ENCODE peak calls at places on chromosomes 6 and 20, in four cellular contexts. S is lower leg skin, O is AG10803, G is cardiac muscle cell. R is an unnamed sample.

GRCh38 chr20:9028419-9028818 is 40.5 kb upstream of the PLCB4 start:
- DNase-seq in O (no peak), G (no peak), S (no peak), R (no peak)

GRCh38 chr20:14916360-14916759 is 578.9 kb upstream of the FLRT3 start:
- DNase-seq in O (no peak), G (no peak), S (no peak), R (no peak)

GRCh38 chr6:20838113-20838512 is 303.9 kb downstream of the CDKAL1 start:
- DNase-seq in G (no peak), S (no peak), O (no peak), R (no peak)

GRCh38 chr6:128000363-128000762 is 99.5 kb upstream of the THEMIS start:
- DNase-seq in S (no peak), G (no peak), O (no peak), R (no peak)

GRCh38 chr20:61218886-61219480 is 33.1 kb upstream of the CDH4 start:
- DNase-seq in O (peak), S (no peak), G (no peak), R (no peak)

GRCh38 chr6:8888468-8888867 is 453.1 kb upstream of the SLC35B3 start:
- DNase-seq in G (no peak), O (no peak), S (no peak), R (no peak)

GRCh38 chr6:157513004-157513603 is 132.1 kb downstream of the ZDHHC14 start:
- DNase-seq in G (no peak), S (no peak), O (no peak), R (no peak)

GRCh38 chr6:42304313-42304712 is 86.7 kb upstream of the MRPS10 start:
- DNase-seq in O (no peak), G (no peak), S (no peak), R (no peak)

GRCh38 chr6:64505312-64505711 is 869.7 kb downstream of the PHF3 start:
- DNase-seq in S (no peak), G (peak), O (no peak), R (no peak)

GRCh38 chr6:39430968-39431523 is 108.5 kb upstream of the KCNK16 start:
- DNase-seq in S (peak), G (peak), O (peak), R (no peak)

GRCh38 chr20:20864346-20865096 is 152.1 kb upstream of the RALGAPA2 start:
- DNase-seq in S (no peak), G (peak), O (peak), R (no peak)
- TF ChIP-seq CTCF in S (no peak), G (no peak), O (peak), R (peak)

GRCh38 chr20:41233976-41234514 is 83.5 kb downstream of the ZHX3 start:
- DNase-seq in O (no peak), S (no peak), G (no peak), R (no peak)
- TF ChIP-seq CTCF in O (no peak), S (no peak), G (no peak), R (no peak)

DNA sequence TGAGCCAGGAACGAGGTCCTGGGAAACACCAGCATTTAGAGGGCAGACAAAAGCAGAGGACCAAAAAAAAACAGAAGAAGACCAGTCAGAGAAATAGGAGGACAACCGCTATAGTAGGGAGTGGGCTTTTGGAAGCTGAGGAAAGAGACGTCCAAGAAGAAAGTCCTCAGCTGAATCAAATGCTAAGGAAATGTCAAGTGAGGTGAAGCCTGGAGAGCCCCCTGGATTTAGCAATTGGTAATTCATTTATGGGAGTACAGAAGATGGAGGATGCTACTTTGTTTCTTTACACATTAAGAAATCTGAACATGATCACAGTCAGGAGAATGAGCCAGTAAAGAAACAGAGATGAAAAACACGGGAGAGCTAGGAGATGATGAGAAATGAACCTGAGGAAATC is 41.1 kb downstream of the LRP11 start:
- DNase-seq in O (no peak), G (no peak), S (no peak), R (no peak)
- TF ChIP-seq CTCF in O (no peak), G (no peak), S (no peak), R (no peak)

DNA sequence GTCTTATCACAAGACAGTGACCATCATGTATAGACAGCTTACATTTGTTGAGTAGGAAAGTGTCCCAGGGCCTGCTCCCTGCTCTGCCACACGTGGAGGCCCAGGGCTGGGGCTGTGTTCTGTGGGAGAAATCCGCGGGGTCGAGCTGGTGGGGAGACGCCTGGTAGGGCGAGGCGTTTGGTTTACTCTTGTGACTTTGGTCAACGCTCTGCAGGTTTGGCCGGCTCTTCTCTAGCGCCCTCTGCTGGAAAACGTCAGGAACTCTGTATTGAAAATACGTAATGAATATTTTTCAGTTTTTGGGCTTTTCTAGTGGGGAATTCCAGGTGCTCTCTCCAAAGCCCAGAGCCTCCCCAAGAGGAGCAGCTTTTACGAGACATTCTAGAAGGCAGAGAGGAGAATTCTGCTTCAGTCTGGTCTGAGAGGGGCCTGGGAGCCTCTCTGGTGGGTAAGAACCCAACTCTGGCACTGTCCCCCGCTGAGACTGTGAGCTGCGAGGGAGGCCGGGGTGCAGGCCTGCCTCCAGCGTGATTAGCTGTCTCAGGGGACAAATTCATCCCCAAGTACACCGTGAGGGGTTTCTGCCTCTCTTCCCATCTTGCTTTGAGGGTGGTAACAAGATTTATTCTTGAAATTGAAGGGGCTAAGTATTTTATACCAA is 112.6 kb upstream of the RALGAPA2 start:
- DNase-seq in O (peak), G (peak), S (no peak), R (no peak)
- TF ChIP-seq CTCF in O (peak), G (peak), S (no peak), R (peak)

DNA sequence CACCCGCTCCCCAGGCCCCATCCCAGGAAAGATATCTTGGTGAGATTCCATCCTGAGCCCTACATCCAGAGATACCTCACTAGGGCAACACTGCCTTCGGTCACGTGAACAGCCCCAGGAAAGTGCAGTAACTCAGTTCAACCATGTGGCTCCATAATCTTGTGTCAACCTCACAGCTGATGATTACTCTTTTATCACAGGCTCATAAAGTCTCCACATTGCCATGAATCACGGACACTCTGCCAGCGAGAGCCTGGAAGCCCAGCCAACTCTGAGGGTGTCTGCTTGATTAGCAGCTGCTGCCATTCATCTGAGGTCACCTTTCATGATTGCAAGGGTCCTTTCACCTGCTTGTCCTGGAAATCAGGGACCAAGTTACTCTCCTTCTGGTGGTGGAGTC is 175.8 kb upstream of the LRFN2 start:
- DNase-seq in O (no peak), G (no peak), S (no peak), R (no peak)
- TF ChIP-seq CTCF in O (no peak), G (no peak), S (no peak), R (no peak)

DNA sequence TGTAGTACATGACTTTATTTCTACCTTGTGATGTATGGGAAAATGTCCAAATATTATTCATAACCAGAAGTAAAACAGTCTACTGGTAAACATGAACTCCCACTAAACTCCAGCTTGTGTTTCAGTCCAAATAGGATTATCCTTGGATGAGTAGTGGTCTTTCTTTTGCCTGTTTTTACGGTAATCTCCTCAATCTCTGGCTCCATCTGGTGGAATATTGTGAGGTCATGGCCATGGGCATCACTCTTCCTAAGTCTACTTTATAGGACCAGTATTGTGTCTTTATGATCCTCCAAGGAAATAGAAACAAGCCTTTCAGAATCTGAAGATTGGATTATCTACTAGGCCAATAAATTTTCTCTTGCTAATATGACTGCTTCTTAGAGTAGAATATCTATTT is 505.0 kb downstream of the BMP2 start:
- DNase-seq in G (no peak), S (no peak), O (no peak), R (no peak)
- TF ChIP-seq CTCF in G (peak), S (no peak), O (peak), R (peak)

DNA sequence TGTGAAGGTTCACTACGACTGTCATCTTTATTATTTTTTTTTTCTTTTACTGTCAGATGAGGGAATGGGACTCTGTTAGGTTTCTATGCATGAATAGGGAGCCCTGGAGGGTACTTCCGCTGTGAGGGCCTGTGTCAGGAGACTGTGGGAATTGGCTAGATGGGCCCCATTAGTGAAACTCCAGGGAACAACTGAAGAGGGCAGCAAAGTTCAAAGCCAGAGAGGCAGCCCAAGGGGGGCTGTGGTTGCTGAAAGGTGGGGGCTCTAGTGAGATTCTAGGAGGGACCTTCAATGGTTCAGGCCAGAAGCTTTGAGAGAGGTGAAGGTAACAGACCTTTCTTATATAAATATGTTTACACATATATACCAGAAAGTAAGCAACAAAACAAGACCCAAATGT is 13.2 kb upstream of the EPB41L1 start:
- DNase-seq in G (no peak), O (no peak), S (no peak), R (no peak)
- TF ChIP-seq CTCF in G (no peak), O (no peak), S (no peak), R (peak)

GRCh38 chr6:170578909-170579308 is 5.5 kb downstream of the PDCD2 start:
- DNase-seq in O (no peak), S (no peak), G (no peak), R (no peak)

GRCh38 chr6:170572704-170573466 is 11.6 kb downstream of the PDCD2 start:
- DNase-seq in O (no peak), G (no peak), S (no peak), R (no peak)

DNA sequence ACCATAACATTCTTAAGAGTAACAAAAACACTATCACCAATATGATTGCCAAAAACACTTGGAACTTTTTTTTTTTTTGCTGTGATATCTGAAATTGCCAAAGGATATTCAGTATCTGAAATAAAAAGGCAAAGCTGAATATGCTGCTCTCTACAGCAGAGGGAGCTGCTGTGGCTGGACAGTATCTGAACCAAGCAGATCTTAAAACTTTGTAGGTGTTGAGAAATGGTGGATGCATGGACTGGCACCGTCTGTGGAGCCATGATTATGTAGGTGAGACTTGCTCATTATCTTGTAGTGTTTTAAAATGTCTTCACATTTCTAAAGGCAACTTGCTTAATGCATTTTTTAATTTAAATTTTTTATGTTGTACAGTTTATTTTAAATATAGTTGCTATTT is 9.2 kb downstream of the PDCD2 start:
- DNase-seq in S (no peak), G (no peak), O (no peak), R (no peak)
- TF ChIP-seq CTCF in S (no peak), G (peak), O (no peak), R (peak)

GRCh38 chr20:46057856-46058655 is 29.0 kb downstream of the SLC12A5 start:
- DNase-seq in G (peak), O (peak), S (peak), R (peak)
- TF ChIP-seq CTCF in G (peak), O (peak), S (no peak), R (peak)